ENCODE peak calls at places on chromosomes 1 and 21, in seven cellular contexts. T is H1; D is neural progenitor cell; X is CD8-positive, alpha-beta memory T cell; N is HCT116; Q is right lobe of liver; E is SJSA1. G is an unnamed sample.
A peak's percentile ranks its signal among the peaks of the same experiment; 100 is the strongest.

GRCh38 chr1:93554883-93555872 is 107.3 kb downstream of the FNBP1L start:
- DNase-seq in T (no peak), D (no peak), X (no peak), N (no peak), Q (no peak), E (no peak), G (no peak)

GRCh38 chr1:234891427-234891826 is 237.2 kb downstream of the TOMM20 start:
- DNase-seq in T (no peak), D (no peak), X (no peak), N (no peak), Q (no peak), E (no peak), G (no peak)

GRCh38 chr1:209890606-209891330 is 47.2 kb upstream of the SYT14 start:
- DNase-seq in T (no peak), D (no peak), X (no peak), N (no peak), Q (no peak), E (peak; percentile 0), G (no peak)

GRCh38 chr1:159509440-159510222 is 26.2 kb downstream of the OR10J5 start:
- DNase-seq in T (no peak), D (no peak), X (no peak), N (no peak), Q (no peak), E (no peak), G (no peak)

GRCh38 chr21:40886931-40887330 is 40.0 kb upstream of the DSCAM start:
- DNase-seq in T (no peak), D (no peak), X (no peak), N (no peak), Q (no peak), E (no peak), G (no peak)

GRCh38 chr1:37147397-37147831 is 113.1 kb upstream of the GRIK3 start:
- DNase-seq in T (no peak), D (no peak), X (no peak), N (no peak), Q (no peak), E (no peak), G (no peak)

GRCh38 chr1:85278853-85279314 is 2.5 kb upstream of the BCL10 start:
- DNase-seq in T (no peak), D (no peak), X (no peak), N (peak; percentile 87), Q (no peak), E (peak; percentile 84), G (no peak)

GRCh38 chr1:116330342-116330652 is 42.7 kb upstream of the ATP1A1 start:
- DNase-seq in T (no peak), D (no peak), X (no peak), N (no peak), Q (no peak), E (no peak), G (no peak)

GRCh38 chr1:234731371-234732085 is 121.5 kb upstream of the IRF2BP2 start:
- DNase-seq in T (no peak), D (no peak), X (no peak), N (peak; percentile 21), Q (peak; percentile 38), E (peak; percentile 83), G (no peak)

GRCh38 chr1:232662910-232663309 is 33.0 kb upstream of the SIPA1L2 start:
- DNase-seq in T (no peak), D (no peak), X (no peak), N (no peak), Q (no peak), E (no peak), G (no peak)

GRCh38 chr1:227429447-227430359 is 111.4 kb upstream of the CDC42BPA start:
- DNase-seq in T (no peak), D (no peak), X (no peak), N (no peak), Q (no peak), E (peak; percentile 62), G (no peak)

GRCh38 chr1:231419738-231420298 is 2.3 kb downstream of the EGLN1 start:
- DNase-seq in T (no peak), D (peak; percentile 5), X (no peak), N (no peak), Q (no peak), E (peak; percentile 46), G (peak; percentile 5)

GRCh38 chr21:36640260-36641244 is 58.4 kb upstream of the SIM2 start:
- DNase-seq in T (no peak), D (peak; percentile 53), X (no peak), N (no peak), Q (no peak), E (no peak), G (no peak)

GRCh38 chr1:26861889-26862371 is 1.0 kb upstream of the SFN start:
- DNase-seq in T (no peak), D (no peak), X (no peak), N (peak; percentile 65), Q (no peak), E (no peak), G (no peak)

GRCh38 chr1:51661081-51661518 is 44.2 kb downstream of the OSBPL9 start:
- DNase-seq in T (no peak), D (no peak), X (no peak), N (no peak), Q (no peak), E (peak; percentile 98), G (no peak)

GRCh38 chr1:68083686-68084085 is 33.3 kb upstream of the DIRAS3 start:
- DNase-seq in T (no peak), D (no peak), X (no peak), N (no peak), Q (no peak), E (no peak), G (no peak)

GRCh38 chr1:200905411-200906052 is 10.8 kb downstream of the INAVA start:
- DNase-seq in T (no peak), D (no peak), X (no peak), N (no peak), Q (no peak), E (peak; percentile 46), G (peak; percentile 56)

GRCh38 chr1:231603598-231604275 is 22.9 kb upstream of the DISC1 start:
- DNase-seq in T (peak; percentile 55), D (peak; percentile 71), X (no peak), N (peak; percentile 51), Q (no peak), E (peak; percentile 70), G (no peak)

GRCh38 chr21:41507521-41508414 is at the start of gene TMPRSS2:
- DNase-seq in T (peak; percentile 78), D (peak; percentile 72), X (no peak), N (no peak), Q (peak; percentile 90), E (no peak), G (no peak)

GRCh38 chr1:159854101-159854692 is 8.3 kb downstream of the VSIG8 start:
- DNase-seq in T (peak; percentile 73), D (peak; percentile 73), X (no peak), N (no peak), Q (peak; percentile 59), E (peak; percentile 53), G (peak; percentile 5)

GRCh38 chr1:7387053-7387861 is 383.8 kb upstream of the VAMP3 start:
- DNase-seq in T (peak; percentile 26), D (no peak), X (no peak), N (no peak), Q (no peak), E (no peak), G (no peak)

GRCh38 chr1:95730986-95731385 is 497.0 kb downstream of the RWDD3 start:
- DNase-seq in T (no peak), D (no peak), X (no peak), N (no peak), Q (no peak), E (no peak), G (no peak)

GRCh38 chr1:99784143-99784542 is 17.7 kb upstream of the FRRS1 start:
- DNase-seq in T (no peak), D (no peak), X (no peak), N (no peak), Q (no peak), E (no peak), G (no peak)

GRCh38 chr1:4052657-4053056 is 152.6 kb upstream of the C1orf174 start:
- DNase-seq in T (peak; percentile 36), D (no peak), X (no peak), N (no peak), Q (no peak), E (no peak), G (no peak)
- H3K27me3 ChIP-seq in T (no peaks in the 10 kb centered on the region), D (no peaks in the 10 kb centered on the region), X (no peaks in the 10 kb centered on the region), N (no peaks in the 10 kb centered on the region), Q (no peaks in the 10 kb centered on the region), E (no peaks in the 10 kb centered on the region), G (no peaks in the 10 kb centered on the region)

GRCh38 chr1:203265541-203265940 is 36.1 kb upstream of the CHIT1 start:
- DNase-seq in T (no peak), D (no peak), X (no peak), N (no peak), Q (no peak), E (no peak), G (no peak)
- H3K4me1 ChIP-seq in T (no peaks in the 10 kb centered on the region), D (peaks cover 5% of the 10 kb centered on the region), X (peaks cover 25% of the 10 kb centered on the region), N (no peaks in the 10 kb centered on the region), Q (no peaks in the 10 kb centered on the region), E (peaks cover 4% of the 10 kb centered on the region), G (peaks cover 21% of the 10 kb centered on the region)

DNA sequence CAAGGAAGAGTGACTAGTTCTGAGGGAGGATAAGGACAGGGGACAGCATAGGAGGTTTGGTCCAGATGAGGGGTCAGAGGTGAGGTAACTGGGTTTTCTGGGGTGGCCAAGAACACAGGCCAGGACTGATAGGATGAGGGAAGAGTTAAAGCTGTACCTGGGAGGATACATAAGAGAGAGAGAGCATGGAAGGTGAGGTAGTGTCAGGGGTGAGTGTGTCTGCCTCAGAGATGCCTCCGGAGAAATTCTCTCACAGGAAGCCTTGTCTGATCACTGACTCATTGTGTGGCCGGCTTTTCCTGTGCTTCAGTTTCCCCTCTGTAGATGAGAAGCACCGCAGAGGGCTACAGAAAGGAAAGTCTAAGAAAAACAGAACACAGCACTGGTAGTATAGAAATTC is 40.2 kb downstream of the FASLG start:
- DNase-seq in T (no peak), D (no peak), X (peak; percentile 57), N (no peak), Q (no peak), E (no peak), G (peak; percentile 77)
- H3K27me3 ChIP-seq in T (no peaks in the 10 kb centered on the region), D (no peaks in the 10 kb centered on the region), X (no peaks in the 10 kb centered on the region), N (no peaks in the 10 kb centered on the region), Q (no peaks in the 10 kb centered on the region), E (no peaks in the 10 kb centered on the region), G (no peaks in the 10 kb centered on the region)

GRCh38 chr1:29682918-29683314 is 446.6 kb downstream of the PTPRU start:
- DNase-seq in T (peak; percentile 28), D (no peak), X (no peak), N (no peak), Q (no peak), E (no peak), G (no peak)

GRCh38 chr1:29682171-29682917 is 446.0 kb downstream of the PTPRU start:
- DNase-seq in T (peak; percentile 42), D (peak; percentile 23), X (no peak), N (no peak), Q (no peak), E (no peak), G (no peak)

GRCh38 chr1:29685387-29685786 is 449.1 kb downstream of the PTPRU start:
- DNase-seq in T (peak; percentile 30), D (no peak), X (no peak), N (no peak), Q (no peak), E (no peak), G (no peak)

GRCh38 chr1:29683472-29683871 is 447.1 kb downstream of the PTPRU start:
- DNase-seq in T (peak; percentile 28), D (no peak), X (no peak), N (no peak), Q (no peak), E (no peak), G (no peak)

DNA sequence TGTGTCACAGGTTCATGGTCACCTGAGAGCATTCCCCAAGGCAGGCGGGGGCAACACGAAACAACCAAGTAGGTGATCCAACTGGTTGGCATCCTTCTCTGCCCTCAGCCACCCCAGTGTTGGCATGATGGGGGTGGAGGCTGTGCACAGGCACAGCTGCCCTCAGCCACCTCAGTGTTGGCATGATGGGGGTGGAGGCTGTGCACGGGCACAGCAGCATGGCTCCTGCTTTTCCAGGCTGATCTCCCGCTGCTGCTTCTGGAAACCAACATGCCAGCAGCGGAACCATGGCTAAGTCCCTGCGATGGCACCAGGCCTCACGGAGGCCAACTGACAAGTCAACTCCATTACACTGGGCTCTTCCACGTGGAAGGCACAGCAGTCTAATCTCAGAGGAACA is 447.8 kb downstream of the PTPRU start:
- DNase-seq in T (no peak), D (no peak), X (no peak), N (no peak), Q (no peak), E (no peak), G (no peak)
- H3K4me1 ChIP-seq in T (no peaks in the 10 kb centered on the region), D (peaks cover 18% of the 10 kb centered on the region), X (no peaks in the 10 kb centered on the region), N (no peaks in the 10 kb centered on the region), Q (no peaks in the 10 kb centered on the region), E (peaks cover 15% of the 10 kb centered on the region), G (no peaks in the 10 kb centered on the region)

G was measured in CD4-positive, alpha-beta memory T cell.